ENCODE peak calls at places on chromosomes 13 and 19, in seven cellular contexts. V, Y, R, M, E, P and J are unnamed samples.

GRCh38 chr13:30409911-30410704 is 12.2 kb upstream of the UBE2L5 start:
- DNase-seq in R (no peak), Y (peak), M (no peak), V (peak), P (no peak), E (no peak), J (no peak)

GRCh38 chr19:40714519-40715299 is 2.0 kb downstream of the COQ8B start:
- DNase-seq in Y (peak), P (peak), V (peak), R (peak), E (peak), M (peak), J (peak)

GRCh38 chr13:80363890-80364503 is 23.1 kb upstream of the SPRY2 start:
- DNase-seq in E (no peak), R (peak), Y (no peak), V (no peak), P (no peak), M (no peak), J (no peak)

GRCh38 chr13:110853235-110853721 is 61.6 kb downstream of the ANKRD10 start:
- DNase-seq in E (peak), V (no peak), P (no peak), Y (no peak), R (no peak), M (no peak), J (peak)

GRCh38 chr13:41065098-41065497 is 3.8 kb downstream of the WBP4 start:
- DNase-seq in V (no peak), E (no peak), R (peak), M (no peak), P (no peak), Y (no peak), J (no peak)

GRCh38 chr13:28636078-28636477 is 22.9 kb upstream of the POMP start:
- DNase-seq in P (no peak), E (no peak), V (no peak), R (no peak), M (no peak), Y (no peak), J (no peak)

GRCh38 chr13:55244991-55245644 is 1895.6 kb upstream of the PRR20A start:
- DNase-seq in Y (no peak), V (no peak), M (no peak), E (no peak), P (no peak), R (peak), J (peak)

GRCh38 chr19:28960986-28961705 is 251.8 kb downstream of the UQCRFS1 start:
- DNase-seq in R (no peak), P (no peak), V (no peak), E (no peak), M (no peak), Y (peak), J (no peak)

GRCh38 chr19:38656171-38656981 is 8.9 kb downstream of the ACTN4 start:
- DNase-seq in R (no peak), P (no peak), Y (peak), M (no peak), E (no peak), V (no peak), J (no peak)

GRCh38 chr19:17079710-17080440 is 4.3 kb downstream of the MYO9B start:
- DNase-seq in P (peak), Y (peak), E (no peak), M (peak), V (peak), R (peak), J (no peak)

GRCh38 chr13:27012482-27013197 is 159.0 kb downstream of the USP12 start:
- DNase-seq in P (no peak), Y (peak), M (no peak), R (no peak), V (no peak), E (no peak), J (no peak)

GRCh38 chr19:2631213-2631821 is 71.2 kb downstream of the GNG7 start:
- DNase-seq in V (no peak), Y (no peak), E (no peak), R (peak), P (no peak), M (no peak), J (no peak)

GRCh38 chr13:92984151-92984550 is 242.5 kb upstream of the GPC6 start:
- DNase-seq in R (no peak), V (no peak), P (no peak), M (no peak), E (no peak), Y (no peak), J (no peak)

GRCh38 chr19:4983346-4984105 is 14.6 kb downstream of the KDM4B start:
- DNase-seq in E (no peak), V (no peak), R (no peak), M (no peak), P (no peak), Y (no peak), J (no peak)

GRCh38 chr19:3094638-3095374 is 644 bp downstream of the GNA11 start:
- DNase-seq in Y (no peak), E (no peak), P (no peak), M (no peak), V (no peak), R (peak), J (peak)

GRCh38 chr19:7654401-7654800 is 14.4 kb upstream of the RETN start:
- DNase-seq in R (no peak), E (no peak), Y (no peak), V (no peak), M (no peak), P (no peak), J (no peak)

GRCh38 chr19:18020212-18021067 is 12.5 kb downstream of the ARRDC2 start:
- DNase-seq in V (peak), Y (no peak), R (no peak), P (no peak), E (peak), M (peak), J (no peak)

GRCh38 chr19:46813570-46814358 is 25.4 kb upstream of the SLC1A5 start:
- DNase-seq in P (no peak), E (peak), Y (no peak), R (no peak), M (no peak), V (peak), J (no peak)

GRCh38 chr13:83765796-83766195 is 116.5 kb downstream of the SLITRK1 start:
- DNase-seq in R (no peak), E (no peak), P (no peak), Y (no peak), V (no peak), M (no peak), J (no peak)

GRCh38 chr19:6273701-6274601 is 5.8 kb downstream of the MLLT1 start:
- DNase-seq in M (no peak), V (peak), P (no peak), R (no peak), Y (peak), E (peak), J (peak)

GRCh38 chr19:12938054-12938535 is 314 bp upstream of the CALR start:
- DNase-seq in M (peak), V (peak), P (peak), R (peak), E (peak), Y (peak), J (peak)

GRCh38 chr19:19860756-19861390 is 4.8 kb upstream of the ZNF253 start:
- DNase-seq in E (no peak), R (no peak), Y (no peak), V (peak), P (peak), M (no peak), J (no peak)

GRCh38 chr19:36210497-36210896 is 4.0 kb downstream of the ZNF565 start:
- DNase-seq in E (no peak), M (no peak), P (no peak), Y (no peak), V (no peak), R (no peak), J (no peak)

GRCh38 chr19:32735936-32736335 is 16.4 kb downstream of the TDRD12 start:
- DNase-seq in E (no peak), R (no peak), V (no peak), P (no peak), Y (no peak), M (no peak), J (no peak)

GRCh38 chr19:39038098-39038497 is 5.7 kb upstream of the FBXO27 start:
- DNase-seq in P (no peak), E (no peak), M (no peak), V (no peak), R (no peak), Y (peak), J (peak)

GRCh38 chr19:296476-297225 is 5.4 kb upstream of the PLPP2 start:
- DNase-seq in R (no peak), M (no peak), V (no peak), P (no peak), Y (no peak), E (no peak), J (no peak)

GRCh38 chr13:52695856-52696255 is 43.2 kb downstream of the SUGT1 start:
- DNase-seq in R (no peak), E (no peak), M (no peak), V (no peak), Y (peak), P (no peak), J (no peak)

GRCh38 chr13:32125746-32126145 is 94.2 kb downstream of the FRY start:
- DNase-seq in R (no peak), Y (no peak), P (no peak), M (no peak), E (no peak), V (no peak), J (no peak)

GRCh38 chr19:3368441-3368795 is 2.0 kb downstream of the NFIC start:
- DNase-seq in M (no peak), P (no peak), V (no peak), E (no peak), Y (no peak), R (no peak), J (no peak)

GRCh38 chr19:31613683-31614219 is 264.5 kb upstream of the TSHZ3 start:
- DNase-seq in R (no peak), M (no peak), Y (no peak), P (no peak), E (no peak), V (no peak), J (no peak)

GRCh38 chr13:49300716-49301589 is 53.2 kb downstream of the CDADC1 start:
- DNase-seq in V (peak), E (peak), P (peak), R (peak), Y (no peak), M (no peak), J (peak)

GRCh38 chr13:25632166-25632888 is 260.6 kb downstream of the ATP8A2 start:
- DNase-seq in R (no peak), P (no peak), Y (no peak), M (no peak), E (no peak), V (no peak), J (no peak)

GRCh38 chr19:19540707-19541515 is 2.8 kb downstream of the CILP2 start:
- DNase-seq in M (no peak), V (no peak), R (peak), E (no peak), Y (no peak), P (peak), J (peak)

GRCh38 chr13:33014291-33014690 is 1.9 kb upstream of the KL start:
- DNase-seq in P (no peak), M (no peak), R (no peak), E (no peak), V (no peak), Y (no peak), J (no peak)

GRCh38 chr19:2613507-2614295 is 88.8 kb downstream of the GNG7 start:
- DNase-seq in R (peak), M (no peak), P (peak), E (no peak), Y (no peak), V (no peak), J (peak)